ENCODE peak calls at places on chromosomes 2 and 18, in five cellular contexts. D is astrocyte of the spinal cord, E is HCT116, B is endothelial cell, Z is body of pancreas. F is an unnamed sample.

GRCh38 chr18:24039666-24040065 is 25.1 kb downstream of the TTC39C start:
- DNase-seq in E (no peak), Z (no peak), D (no peak), B (no peak), F (no peak)

GRCh38 chr2:11757101-11757500 is 10.7 kb downstream of the LPIN1 start:
- DNase-seq in B (no peak), E (no peak), D (no peak), Z (no peak), F (no peak)

GRCh38 chr2:216117566-216117965 is 8.4 kb downstream of the XRCC5 start:
- DNase-seq in Z (no peak), B (no peak), D (peak; percentile 17), E (no peak), F (no peak)

GRCh38 chr2:216316743-216317142 is 55.5 kb downstream of the MARCHF4 start:
- DNase-seq in B (no peak), Z (no peak), D (peak; percentile 57), E (no peak), F (no peak)

GRCh38 chr18:37709740-37710139 is 144.1 kb upstream of the CELF4 start:
- DNase-seq in Z (no peak), D (no peak), E (no peak), B (no peak), F (no peak)

GRCh38 chr2:113770929-113771328 is 14.5 kb upstream of the SLC35F5 start:
- DNase-seq in D (no peak), B (no peak), Z (no peak), E (no peak), F (no peak)

GRCh38 chr2:10655841-10656225 is 33.9 kb downstream of the NOL10 start:
- DNase-seq in D (no peak), Z (no peak), E (no peak), B (no peak), F (no peak)

GRCh38 chr2:210655229-210655628 is 98.8 kb downstream of the CPS1 start:
- DNase-seq in E (no peak), D (no peak), Z (no peak), B (no peak), F (no peak)

GRCh38 chr2:218811382-218811781 is 20.2 kb downstream of the PRKAG3 start:
- DNase-seq in D (no peak), Z (no peak), B (no peak), E (no peak), F (no peak)

GRCh38 chr2:120257522-120257921 is 4.9 kb downstream of the RALB start:
- DNase-seq in B (no peak), E (no peak), Z (no peak), D (no peak), F (no peak)

GRCh38 chr2:109615637-109616144 is 1.5 kb downstream of the SOWAHC start:
- DNase-seq in B (peak; percentile 7), D (no peak), Z (no peak), E (no peak), F (peak; percentile 41)

GRCh38 chr18:57434536-57435494 is at the start of gene ONECUT2:
- DNase-seq in E (peak; percentile 80), D (peak; percentile 90), B (peak; percentile 99), Z (peak; percentile 98), F (peak; percentile 100)

GRCh38 chr18:27619259-27619772 is 434.2 kb upstream of the CHST9 start:
- DNase-seq in B (no peak), D (no peak), Z (no peak), E (no peak), F (peak; percentile 50)

GRCh38 chr18:50401888-50402287 is 27.0 kb downstream of the SKA1 start:
- DNase-seq in B (no peak), E (no peak), D (peak; percentile 3), Z (peak; percentile 97), F (peak; percentile 69)

GRCh38 chr18:79527656-79528055 is 131.9 kb downstream of the NFATC1 start:
- DNase-seq in D (no peak), E (no peak), Z (peak; percentile 2), B (no peak), F (no peak)

GRCh38 chr2:31249009-31249690 is 15.2 kb downstream of the EHD3 start:
- DNase-seq in D (no peak), Z (no peak), B (no peak), E (no peak), F (no peak)

GRCh38 chr18:63762518-63762917 is 12.7 kb upstream of the SERPINB7 start:
- DNase-seq in B (no peak), D (peak; percentile 51), E (no peak), Z (no peak), F (no peak)

DNA sequence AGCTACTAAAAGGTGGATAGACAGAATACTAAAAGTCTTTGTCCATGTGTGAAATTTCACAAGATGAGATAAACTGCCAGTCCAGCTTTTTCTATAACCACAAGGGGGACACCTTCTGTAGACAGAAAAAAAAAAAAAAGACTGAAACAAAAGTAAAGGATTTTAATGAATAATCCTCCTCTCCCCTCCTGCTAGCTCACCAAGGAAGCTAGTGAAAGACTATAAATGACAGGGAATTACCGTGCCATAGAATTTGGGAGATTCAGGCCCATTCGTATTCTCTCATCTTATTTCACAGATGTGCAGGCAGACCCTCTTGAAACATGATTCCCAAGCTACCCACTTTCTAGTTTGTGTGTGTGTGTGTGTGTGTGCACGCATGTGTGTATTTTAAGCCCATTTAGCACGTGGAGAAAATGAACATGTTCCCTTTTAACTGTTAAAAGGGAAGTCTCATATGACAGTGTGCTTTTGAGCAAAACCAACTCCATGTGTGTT is 36.3 kb upstream of the SLC8A1 start:
- DNase-seq in Z (no peak), D (peak; percentile 62), E (peak; percentile 2), B (no peak), F (no peak)
- TF ChIP-seq CTCF in Z (peak; percentile 28), D (peak; percentile 58), E (peak; percentile 46), B (peak; percentile 81), F (peak; percentile 40)

GRCh38 chr2:41695714-41696113 is 352.1 kb upstream of the PKDCC start:
- DNase-seq in Z (no peak), E (no peak), B (no peak), D (no peak), F (no peak)
- TF ChIP-seq CTCF in Z (no peak), E (no peak), B (no peak), D (no peak), F (no peak)

GRCh38 chr2:100186126-100186525 is 43.7 kb upstream of the AFF3 start:
- DNase-seq in B (no peak), D (no peak), Z (no peak), E (no peak), F (no peak)
- TF ChIP-seq CTCF in B (no peak), D (no peak), Z (no peak), E (no peak), F (no peak)

DNA sequence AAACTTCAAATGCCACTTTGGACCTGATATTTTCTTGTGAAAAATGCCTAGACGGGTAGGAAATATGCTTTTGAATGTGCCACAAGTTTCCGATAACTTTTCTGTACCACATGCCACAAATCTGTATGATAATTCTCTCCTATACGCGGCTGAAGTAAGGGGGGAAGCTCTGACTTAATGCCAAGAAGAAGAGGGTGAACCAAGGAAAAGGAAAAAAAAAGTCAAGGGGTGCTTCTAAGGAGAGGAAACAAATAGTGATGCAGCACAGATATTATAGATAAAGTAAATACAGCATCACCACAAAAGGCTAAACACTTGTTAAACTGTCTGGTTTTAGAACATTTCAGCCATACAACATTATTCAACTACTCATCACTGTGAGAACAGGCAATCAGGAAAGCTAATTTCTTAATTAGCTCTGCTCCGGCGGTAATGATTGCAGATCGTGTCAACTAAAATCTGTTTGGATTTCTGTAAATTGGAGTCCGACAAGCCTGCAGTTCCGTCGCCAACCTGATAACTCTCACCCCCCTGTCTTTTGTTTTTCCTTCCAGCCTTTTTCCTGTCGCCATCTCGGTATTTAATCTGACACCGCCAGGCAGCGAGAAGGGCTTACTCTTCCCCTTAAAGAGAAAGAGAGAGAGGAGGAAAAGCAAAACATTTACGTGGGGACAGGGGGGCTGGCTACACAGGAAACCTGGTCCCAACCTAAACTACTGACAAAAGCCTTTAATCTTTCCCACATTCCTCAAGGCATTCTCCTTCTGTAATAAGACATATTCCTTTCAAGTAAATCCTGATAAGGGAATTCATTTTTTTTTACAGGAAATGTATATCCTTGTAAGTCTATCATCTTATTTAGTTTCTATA is 67.5 kb downstream of the ZEB2 start:
- DNase-seq in Z (no peak), E (no peak), B (peak; percentile 58), D (peak; percentile 63), F (peak; percentile 3)
- TF ChIP-seq CTCF in Z (no peak), E (peak; percentile 3), B (peak; percentile 43), D (peak; percentile 11), F (no peak)

GRCh38 chr2:5144159-5144558 is 548.0 kb upstream of the SOX11 start:
- DNase-seq in D (no peak), Z (no peak), E (no peak), B (no peak), F (no peak)

GRCh38 chr2:5145053-5145452 is 547.1 kb upstream of the SOX11 start:
- DNase-seq in Z (no peak), E (no peak), B (no peak), D (no peak), F (no peak)

GRCh38 chr2:5145801-5146200 is 546.4 kb upstream of the SOX11 start:
- DNase-seq in D (no peak), E (no peak), Z (no peak), B (no peak), F (no peak)

DNA sequence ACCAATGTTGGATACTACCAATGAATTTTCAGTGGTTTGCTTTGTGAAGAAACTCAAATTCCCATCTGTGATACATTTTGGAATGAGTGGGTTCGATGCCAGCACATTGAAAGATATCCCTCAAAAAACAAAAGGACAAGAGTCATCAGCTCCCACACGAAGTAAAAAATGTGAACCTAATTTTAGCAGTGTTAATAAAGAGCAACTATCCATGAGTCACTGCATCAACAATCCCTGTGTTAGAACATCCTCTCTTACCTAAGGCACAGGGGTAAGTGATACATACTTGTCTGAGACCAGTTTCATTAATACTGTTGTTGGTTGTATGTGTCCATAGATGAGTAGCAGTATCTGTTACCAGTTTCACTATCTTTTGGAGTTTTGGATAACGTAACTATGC is 551.8 kb upstream of the SOX11 start:
- DNase-seq in B (no peak), D (peak; percentile 54), E (no peak), Z (no peak), F (no peak)
- TF ChIP-seq CTCF in B (no peak), D (no peak), E (no peak), Z (no peak), F (no peak)

GRCh38 chr2:187593697-187594096 is 39.5 kb upstream of the TFPI start:
- DNase-seq in Z (no peak), B (no peak), E (no peak), D (peak; percentile 43), F (no peak)

GRCh38 chr2:187590175-187590574 is 35.9 kb upstream of the TFPI start:
- DNase-seq in Z (no peak), B (no peak), D (no peak), E (no peak), F (no peak)

GRCh38 chr2:187593098-187593497 is 38.9 kb upstream of the TFPI start:
- DNase-seq in Z (peak; percentile 19), E (no peak), B (no peak), D (no peak), F (no peak)

GRCh38 chr2:187594801-187595200 is 40.6 kb upstream of the TFPI start:
- DNase-seq in E (no peak), D (peak; percentile 35), B (no peak), Z (no peak), F (no peak)
- TF ChIP-seq CTCF in E (no peak), D (no peak), B (no peak), Z (no peak), F (no peak)

GRCh38 chr2:195759877-195760276 is 102.9 kb downstream of the SLC39A10 start:
- DNase-seq in B (no peak), E (no peak), D (no peak), Z (no peak), F (no peak)
- TF ChIP-seq CTCF in B (no peak), E (no peak), D (no peak), Z (no peak), F (no peak)

F was measured in Calu3.